ENCODE peak calls at places on chromosomes 5 and 9, in five cellular contexts. One of them, this sample, is unnamed.

GRCh38 chr9:21688108-21689102 is 114.0 kb upstream of the MTAP start:
- DNase-seq in sigmoid colon: no peak
- DNase-seq in mammary epithelial cell: peak; percentile 87
- DNase-seq in Calu3: peak; percentile 38
- DNase-seq in omental fat pad: no peak
- DNase-seq in this sample: no peak

GRCh38 chr5:121199238-121199999 is 652.3 kb upstream of the FTMT start:
- DNase-seq in omental fat pad: no peak
- DNase-seq in sigmoid colon: peak; percentile 40
- DNase-seq in Calu3: no peak
- DNase-seq in mammary epithelial cell: no peak
- DNase-seq in this sample: no peak

GRCh38 chr9:114223564-114224246 is 68.4 kb downstream of the COL27A1 start:
- DNase-seq in omental fat pad: no peak
- DNase-seq in Calu3: peak; percentile 9
- DNase-seq in mammary epithelial cell: peak; percentile 60
- DNase-seq in sigmoid colon: no peak
- DNase-seq in this sample: no peak

GRCh38 chr5:141421489-141421855 is 621 bp downstream of the PCDHGA11 start:
- DNase-seq in sigmoid colon: no peak
- DNase-seq in Calu3: no peak
- DNase-seq in omental fat pad: no peak
- DNase-seq in mammary epithelial cell: no peak
- DNase-seq in this sample: no peak

GRCh38 chr5:66207800-66208561 is 63.9 kb downstream of the SREK1 start:
- DNase-seq in omental fat pad: no peak
- DNase-seq in Calu3: no peak
- DNase-seq in mammary epithelial cell: peak; percentile 83
- DNase-seq in sigmoid colon: peak; percentile 85
- DNase-seq in this sample: no peak

GRCh38 chr9:128249914-128250838 is 25.6 kb downstream of the GOLGA2 start:
- DNase-seq in Calu3: peak; percentile 40
- DNase-seq in sigmoid colon: peak; percentile 81
- DNase-seq in mammary epithelial cell: peak; percentile 86
- DNase-seq in omental fat pad: peak; percentile 54
- DNase-seq in this sample: peak; percentile 96

GRCh38 chr9:121550569-121551512 is 51.2 kb upstream of the GGTA1 start:
- DNase-seq in mammary epithelial cell: peak; percentile 56
- DNase-seq in omental fat pad: peak; percentile 72
- DNase-seq in Calu3: peak; percentile 90
- DNase-seq in sigmoid colon: peak; percentile 89
- DNase-seq in this sample: peak; percentile 81

GRCh38 chr5:76403963-76404693 is 1.0 kb downstream of the IQGAP2 start:
- DNase-seq in mammary epithelial cell: no peak
- DNase-seq in sigmoid colon: peak; percentile 67
- DNase-seq in Calu3: peak; percentile 80
- DNase-seq in omental fat pad: no peak
- DNase-seq in this sample: peak; percentile 75

GRCh38 chr5:124194282-124194681 is 552.2 kb downstream of the ZNF608 start:
- DNase-seq in Calu3: no peak
- DNase-seq in mammary epithelial cell: no peak
- DNase-seq in omental fat pad: no peak
- DNase-seq in sigmoid colon: no peak
- DNase-seq in this sample: no peak